ENCODE peak calls at places on chromosomes 2 and 18, in ten cellular contexts. B is GF-D8; X is left lung; Y is stimulated activated CD4-positive, alpha-beta T cell treated with anti-CD3 and anti-CD28 coated beads, Interleukin-12 subunit alpha, Interleukin-12 subunit beta, amount 100 ng/mL, for 48 hours; W is tibial artery; A is NCI-H1105; U is anterior cingulate cortex; Q is suprapubic skin; O is NCI-H226; S is endothelial cell. Z is an unnamed sample.

GRCh38 chr2:23757686-23758433 is 169.1 kb downstream of the ATAD2B start:
- DNase-seq in B (no peak), X (no peak), Y (no peak), W (no peak), A (no peak), U (no peak), Q (no peak), O (peak), S (no peak), Z (peak)

GRCh38 chr2:63840081-63840784 is 1.5 kb upstream of the UGP2 start:
- DNase-seq in B (no peak), X (no peak), Y (peak), W (no peak), A (no peak), U (no peak), Q (no peak), O (no peak), S (no peak), Z (no peak)

GRCh38 chr2:239957681-239958181 is 67.4 kb downstream of the NDUFA10 start:
- DNase-seq in B (no peak), X (no peak), Y (no peak), W (no peak), A (no peak), U (no peak), Q (no peak), O (no peak), S (no peak), Z (no peak)

GRCh38 chr2:24832991-24833671 is 39.9 kb downstream of the CENPO start:
- DNase-seq in B (no peak), X (no peak), Y (no peak), W (no peak), A (no peak), U (no peak), Q (no peak), O (no peak), S (no peak), Z (no peak)

GRCh38 chr2:31151501-31151900 is 13.3 kb upstream of the GALNT14 start:
- DNase-seq in B (no peak), X (no peak), Y (no peak), W (no peak), A (no peak), U (no peak), Q (no peak), O (no peak), S (no peak), Z (no peak)

GRCh38 chr2:157747280-157747679 is 118.6 kb upstream of the ACVR1C start:
- DNase-seq in B (no peak), X (no peak), Y (no peak), W (no peak), A (no peak), U (no peak), Q (no peak), O (no peak), S (no peak), Z (no peak)

GRCh38 chr2:22600166-22600565 is 784.8 kb upstream of the KLHL29 start:
- DNase-seq in B (no peak), X (no peak), Y (no peak), W (no peak), A (no peak), U (no peak), Q (no peak), O (no peak), S (no peak), Z (no peak)

GRCh38 chr2:218070587-218070986 is 1.5 kb downstream of the RUFY4 start:
- DNase-seq in B (no peak), X (no peak), Y (no peak), W (no peak), A (no peak), U (no peak), Q (no peak), O (no peak), S (no peak), Z (no peak)

GRCh38 chr18:944440-944839 is 39.8 kb downstream of the ADCYAP1 start:
- DNase-seq in B (no peak), X (no peak), Y (no peak), W (no peak), A (no peak), U (no peak), Q (no peak), O (peak), S (no peak), Z (no peak)

GRCh38 chr18:78607221-78607620 is 372.4 kb upstream of the SALL3 start:
- DNase-seq in B (no peak), X (no peak), Y (no peak), W (no peak), A (no peak), U (no peak), Q (no peak), O (no peak), S (no peak), Z (no peak)

GRCh38 chr18:3910507-3910906 is 460.5 kb downstream of the TGIF1 start:
- DNase-seq in B (no peak), X (no peak), Y (no peak), W (no peak), A (no peak), U (no peak), Q (no peak), O (no peak), S (no peak), Z (no peak)

GRCh38 chr2:26838121-26838906 is 9.6 kb upstream of the DPYSL5 start:
- DNase-seq in B (peak), X (no peak), Y (no peak), W (no peak), A (no peak), U (no peak), Q (no peak), O (no peak), S (no peak), Z (peak)

GRCh38 chr18:67509711-67510110 is 6.8 kb downstream of the DSEL start:
- DNase-seq in B (no peak), X (no peak), Y (no peak), W (no peak), A (no peak), U (no peak), Q (no peak), O (no peak), S (no peak), Z (no peak)

GRCh38 chr18:22026362-22026761 is 143.0 kb upstream of the GATA6 start:
- DNase-seq in B (no peak), X (no peak), Y (no peak), W (no peak), A (no peak), U (no peak), Q (no peak), O (no peak), S (no peak), Z (no peak)

Z was measured in MV-4-11.